ENCODE peak calls at places on chromosomes 3 and 15, in nine cellular contexts. X is heart left ventricle; W is NT2/D1; P is lung; D is mesendoderm; I is GM12865; O is brain microvascular endothelial cell; S is naive thymus-derived CD4-positive, alpha-beta T cell; H is psoas muscle. C is an unnamed sample.

GRCh38 chr3:32640939-32641725 is 43.9 kb upstream of the CNOT10 start:
- DNase-seq in X (peak; percentile 23), W (no peak), P (peak; percentile 35), D (peak; percentile 31), I (no peak), O (no peak), S (no peak), H (no peak), C (no peak)

GRCh38 chr15:62618432-62618831 is 424.1 kb upstream of the TPM1 start:
- DNase-seq in X (no peak), W (no peak), P (no peak), D (peak; percentile 31), I (no peak), O (peak; percentile 65), S (no peak), H (no peak), C (no peak)

GRCh38 chr3:183182732-183183610 is 20.4 kb upstream of the LAMP3 start:
- DNase-seq in X (no peak), W (no peak), P (peak; percentile 24), D (no peak), I (no peak), O (no peak), S (no peak), H (no peak), C (no peak)

GRCh38 chr3:196189608-196190347 is 21.4 kb downstream of the ZDHHC19 start:
- DNase-seq in X (no peak), W (no peak), P (no peak), D (no peak), I (no peak), O (no peak), S (no peak), H (no peak), C (no peak)

GRCh38 chr15:35728176-35728938 is 182.4 kb upstream of the DPH6 start:
- DNase-seq in X (no peak), W (no peak), P (no peak), D (peak; percentile 30), I (no peak), O (no peak), S (no peak), H (no peak), C (no peak)

GRCh38 chr3:128226794-128227399 is 73.6 kb downstream of the EEFSEC start:
- DNase-seq in X (no peak), W (peak; percentile 38), P (no peak), D (peak; percentile 71), I (peak; percentile 39), O (peak; percentile 15), S (peak; percentile 38), H (peak; percentile 28), C (peak; percentile 55)

GRCh38 chr3:136336329-136337100 is 86.4 kb downstream of the PCCB start:
- DNase-seq in X (no peak), W (no peak), P (no peak), D (no peak), I (no peak), O (no peak), S (no peak), H (no peak), C (no peak)

GRCh38 chr15:84402856-84403608 is 167.5 kb downstream of the GOLGA6L4 start:
- DNase-seq in X (no peak), W (no peak), P (peak; percentile 24), D (no peak), I (no peak), O (no peak), S (no peak), H (no peak), C (no peak)

GRCh38 chr15:63595688-63596087 is 1.5 kb upstream of the FBXL22 start:
- DNase-seq in X (no peak), W (no peak), P (no peak), D (no peak), I (no peak), O (no peak), S (no peak), H (no peak), C (no peak)

GRCh38 chr15:61080209-61081027 is 148.7 kb downstream of the RORA start:
- DNase-seq in X (no peak), W (no peak), P (no peak), D (no peak), I (no peak), O (no peak), S (no peak), H (no peak), C (no peak)

GRCh38 chr3:194029846-194030245 is 106.1 kb upstream of the HES1 start:
- DNase-seq in X (no peak), W (no peak), P (no peak), D (no peak), I (no peak), O (no peak), S (no peak), H (no peak), C (no peak)

GRCh38 chr3:33663042-33663441 is 55.0 kb downstream of the CLASP2 start:
- DNase-seq in X (no peak), W (no peak), P (no peak), D (no peak), I (no peak), O (no peak), S (no peak), H (no peak), C (no peak)

DNA sequence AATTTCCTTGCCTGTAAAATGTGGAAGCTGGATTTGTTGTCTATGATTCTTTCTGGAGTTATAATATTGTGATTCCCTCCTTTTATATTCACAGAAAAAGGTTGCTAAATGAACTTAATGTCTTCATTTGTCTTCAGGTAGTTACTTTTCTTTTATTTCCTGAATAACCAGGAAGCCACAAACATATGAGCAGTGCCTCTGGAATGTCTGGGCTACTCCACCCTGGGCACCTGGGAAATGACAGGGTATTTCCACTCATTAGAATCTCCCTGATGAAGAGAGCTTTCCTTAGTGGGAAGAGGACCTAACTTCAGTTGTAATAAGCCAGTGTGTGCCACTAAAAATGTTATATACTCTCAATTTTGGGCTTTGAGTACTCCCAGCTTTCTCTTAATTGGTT is 3.8 kb upstream of the SLMAP start:
- DNase-seq in X (no peak), W (no peak), P (no peak), D (peak; percentile 57), I (no peak), O (no peak), S (no peak), H (no peak), C (no peak)
- H3K4me3 ChIP-seq in X (no peak overlapping the region), W (no peak overlapping the region), P (no peak overlapping the region), D (no peak overlapping the region), I (no peak overlapping the region), O (no peak overlapping the region), S (no peak overlapping the region), H (no peak overlapping the region), C (no peak overlapping the region)

GRCh38 chr3:3802021-3802420 is 2.8 kb downstream of the LRRN1 start:
- DNase-seq in X (no peak), W (peak; percentile 1), P (no peak), D (peak; percentile 20), I (no peak), O (no peak), S (no peak), H (peak; percentile 27), C (no peak)
- H3K4me3 ChIP-seq in X (no peak overlapping the region), W (peak overlapping the region; percentile 86), P (no peak overlapping the region), D (peak overlapping the region; percentile 66), I (no peak overlapping the region), O (no peak overlapping the region), S (no peak overlapping the region), H (peak overlapping the region; percentile 82), C (no peak overlapping the region)

GRCh38 chr3:172522871-172523818 is at the start of gene TNFSF10:
- DNase-seq in X (peak; percentile 71), W (no peak), P (peak; percentile 66), D (no peak), I (peak; percentile 87), O (no peak), S (peak; percentile 56), H (peak; percentile 39), C (no peak)

GRCh38 chr3:172519241-172519640 is 4.0 kb downstream of the TNFSF10 start:
- DNase-seq in X (no peak), W (no peak), P (no peak), D (no peak), I (no peak), O (no peak), S (no peak), H (no peak), C (no peak)

GRCh38 chr3:172519740-172520139 is 3.5 kb downstream of the TNFSF10 start:
- DNase-seq in X (no peak), W (no peak), P (no peak), D (no peak), I (no peak), O (no peak), S (no peak), H (no peak), C (no peak)

GRCh38 chr3:172517859-172518466 is 5.3 kb downstream of the TNFSF10 start:
- DNase-seq in X (no peak), W (no peak), P (no peak), D (no peak), I (no peak), O (no peak), S (no peak), H (no peak), C (no peak)

GRCh38 chr3:172520332-172520831 is 2.8 kb downstream of the TNFSF10 start:
- DNase-seq in X (no peak), W (no peak), P (no peak), D (no peak), I (peak; percentile 76), O (peak; percentile 32), S (no peak), H (no peak), C (no peak)
- H3K4me3 ChIP-seq in X (peak overlapping the region; percentile 63), W (no peak overlapping the region), P (no peak overlapping the region), D (no peak overlapping the region), I (no peak overlapping the region), O (no peak overlapping the region), S (peak overlapping the region; percentile 86), H (peak overlapping the region; percentile 68), C (no peak overlapping the region)

GRCh38 chr3:174331095-174331802 is 527.9 kb upstream of the NAALADL2 start:
- DNase-seq in X (no peak), W (no peak), P (no peak), D (no peak), I (no peak), O (no peak), S (no peak), H (no peak), C (no peak)

GRCh38 chr3:174329321-174329720 is 529.8 kb upstream of the NAALADL2 start:
- DNase-seq in X (no peak), W (no peak), P (no peak), D (no peak), I (no peak), O (peak; percentile 51), S (no peak), H (no peak), C (no peak)

GRCh38 chr3:174333640-174334039 is 525.5 kb upstream of the NAALADL2 start:
- DNase-seq in X (no peak), W (no peak), P (no peak), D (no peak), I (no peak), O (no peak), S (no peak), H (no peak), C (no peak)

GRCh38 chr3:174332413-174332812 is 526.7 kb upstream of the NAALADL2 start:
- DNase-seq in X (no peak), W (no peak), P (no peak), D (no peak), I (no peak), O (no peak), S (no peak), H (no peak), C (no peak)

DNA sequence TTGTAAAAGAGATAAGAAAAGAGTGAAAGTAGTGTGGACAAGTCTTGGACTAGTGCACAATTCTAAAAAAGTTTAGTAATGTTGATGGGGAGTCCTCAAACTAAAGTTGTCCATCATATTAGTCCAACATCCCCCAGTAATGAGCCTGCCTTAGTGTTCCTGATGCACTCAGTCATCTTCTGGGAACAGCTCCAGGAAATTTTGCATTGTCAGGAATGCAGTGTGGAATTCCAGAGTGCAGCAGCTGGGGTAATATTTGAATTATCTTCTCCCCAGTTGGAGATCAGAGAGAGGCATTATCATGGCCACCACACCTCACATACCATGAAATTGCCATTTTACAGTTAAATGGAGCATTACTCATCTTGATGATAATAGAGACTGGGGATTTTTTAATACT is 528.8 kb upstream of the NAALADL2 start:
- DNase-seq in X (no peak), W (no peak), P (no peak), D (peak; percentile 12), I (no peak), O (peak; percentile 86), S (no peak), H (no peak), C (peak; percentile 54)
- H3K4me3 ChIP-seq in X (no peak overlapping the region), W (no peak overlapping the region), P (no peak overlapping the region), D (no peak overlapping the region), I (no peak overlapping the region), O (no peak overlapping the region), S (no peak overlapping the region), H (no peak overlapping the region), C (no peak overlapping the region)